ENCODE peak calls at places on chromosomes 12 and 14, in four cellular contexts. R is SK-N-SH, O is HepG2, Y is K562. A is an unnamed sample.

GRCh38 chr14:64879635-64880381 is at the start of gene SPTB:
- DNase-seq in R (peak; percentile 80), O (no peak), Y (peak; percentile 91), A (peak; percentile 59)

GRCh38 chr12:111767362-111768158 is 827 bp downstream of the ALDH2 start:
- DNase-seq in R (peak; percentile 54), O (peak; percentile 31), Y (no peak), A (peak; percentile 47)

GRCh38 chr12:1083086-1083887 is 92.3 kb downstream of the ERC1 start:
- DNase-seq in R (peak; percentile 41), O (no peak), Y (no peak), A (no peak)

GRCh38 chr14:20781805-20782204 is 737 bp downstream of the RNASE6 start:
- DNase-seq in R (no peak), O (no peak), Y (no peak), A (no peak)

GRCh38 chr12:131592972-131593371 is 117.9 kb upstream of the SFSWAP start:
- DNase-seq in R (no peak), O (no peak), Y (no peak), A (no peak)

GRCh38 chr14:76827696-76828301 is 1.6 kb downstream of the LRRC74A start:
- DNase-seq in R (no peak), O (no peak), Y (no peak), A (no peak)

GRCh38 chr12:25386823-25387134 is 136.1 kb upstream of the KRAS start:
- DNase-seq in R (peak; percentile 36), O (no peak), Y (no peak), A (no peak)

GRCh38 chr12:111741235-111741812 is 25.4 kb upstream of the ALDH2 start:
- DNase-seq in R (peak; percentile 55), O (no peak), Y (peak; percentile 69), A (no peak)

GRCh38 chr14:46051801-46052200 is 599.8 kb downstream of the RPL10L start:
- DNase-seq in R (no peak), O (no peak), Y (no peak), A (no peak)

GRCh38 chr12:93857279-93857894 is 180.2 kb downstream of the CRADD start:
- DNase-seq in R (no peak), O (no peak), Y (no peak), A (no peak)

GRCh38 chr12:114812858-114813761 is 129.1 kb upstream of the TBX3 start:
- DNase-seq in R (no peak), O (peak; percentile 75), Y (no peak), A (no peak)
- TF ChIP-seq FOXJ3 in R (no peak), O (no peak), Y (no peak), A (no peak)

GRCh38 chr12:107749094-107749493 is 11.8 kb downstream of the PRDM4 start:
- DNase-seq in R (no peak), O (no peak), Y (no peak), A (no peak)
- TF ChIP-seq FOXJ3 in R (no peak), O (no peak), Y (no peak), A (no peak)

GRCh38 chr12:71014180-71014785 is 93.7 kb upstream of the PTPRR start:
- DNase-seq in R (peak; percentile 4), O (peak; percentile 5), Y (no peak), A (no peak)
- TF ChIP-seq FOXJ3 in R (no peak), O (no peak), Y (no peak), A (no peak)

DNA sequence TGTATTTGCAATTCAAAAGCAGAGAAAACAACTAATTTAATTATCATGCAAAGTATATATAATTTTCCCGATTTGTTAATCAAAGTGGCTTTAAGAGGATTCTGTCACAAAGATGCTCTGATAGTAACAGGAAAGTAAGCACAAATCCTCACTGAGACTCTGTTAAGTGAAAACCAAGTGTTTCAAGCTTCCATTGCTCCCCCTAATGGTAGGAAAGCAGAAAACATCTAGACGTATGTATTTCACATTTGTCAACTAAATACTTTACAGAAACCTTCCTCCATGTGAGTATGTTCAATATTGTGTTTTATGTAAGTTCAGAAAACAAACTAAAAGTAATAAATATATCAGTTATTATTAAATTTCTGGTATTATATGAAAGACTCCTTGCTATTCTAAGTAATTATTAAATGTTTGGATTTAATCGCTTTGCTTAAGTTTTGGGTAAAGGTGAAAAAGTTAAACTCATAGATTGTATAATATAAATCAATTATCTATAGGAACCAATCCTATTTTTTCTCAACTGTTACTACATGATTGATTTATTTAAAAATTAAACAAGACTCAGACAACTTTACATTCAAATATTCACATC is 1.5 kb upstream of the NTS start:
- DNase-seq in R (peak; percentile 24), O (peak; percentile 47), Y (no peak), A (no peak)
- TF ChIP-seq FOXJ3 in R (no peak), O (no peak), Y (no peak), A (no peak)

GRCh38 chr12:9750276-9751203 is 10.2 kb downstream of the CD69 start:
- DNase-seq in R (peak; percentile 67), O (peak; percentile 47), Y (peak; percentile 66), A (no peak)

GRCh38 chr12:9741726-9742125 is 8.8 kb upstream of the CLECL1 start:
- DNase-seq in R (no peak), O (no peak), Y (no peak), A (no peak)

GRCh38 chr12:9740109-9740750 is 7.3 kb upstream of the CLECL1 start:
- DNase-seq in R (no peak), O (no peak), Y (no peak), A (no peak)

GRCh38 chr12:9742665-9743064 is 9.8 kb upstream of the CLECL1 start:
- DNase-seq in R (no peak), O (no peak), Y (no peak), A (no peak)

DNA sequence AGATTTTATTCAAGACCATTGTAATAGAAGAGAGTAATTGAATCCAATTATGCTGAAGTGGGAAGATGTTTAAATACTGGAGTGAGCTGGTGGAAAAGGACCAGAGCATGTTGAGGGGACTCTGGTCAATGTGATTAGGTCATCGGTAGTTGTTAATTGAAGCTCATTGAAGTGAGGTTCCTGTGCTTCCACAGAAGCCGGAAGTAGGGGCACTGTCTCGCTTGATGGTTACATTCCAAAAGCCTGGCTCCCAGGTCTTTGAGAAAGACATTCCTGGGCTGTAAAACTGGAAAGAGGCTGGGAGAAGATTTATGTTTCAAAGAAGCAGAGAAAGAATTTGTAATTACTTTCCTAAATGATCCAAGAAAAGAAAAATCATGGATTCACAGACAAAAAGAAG is 12.3 kb upstream of the CLECL1 start:
- DNase-seq in R (no peak), O (no peak), Y (no peak), A (no peak)
- TF ChIP-seq FOXJ3 in R (no peak), O (no peak), Y (no peak), A (no peak)

GRCh38 chr14:23513005-23513412 is 38.6 kb downstream of the ZFHX2 start:
- DNase-seq in R (peak; percentile 74), O (no peak), Y (no peak), A (no peak)
- TF ChIP-seq FOXJ3 in R (no peak), O (no peak), Y (no peak), A (no peak)

GRCh38 chr12:109725321-109726105 is 11.9 kb downstream of the FAM222A start:
- DNase-seq in R (peak; percentile 17), O (no peak), Y (no peak), A (no peak)

GRCh38 chr12:109727746-109728726 is 14.4 kb downstream of the FAM222A start:
- DNase-seq in R (peak; percentile 19), O (no peak), Y (no peak), A (no peak)

GRCh38 chr12:109726106-109726497 is 12.5 kb downstream of the FAM222A start:
- DNase-seq in R (peak; percentile 19), O (no peak), Y (no peak), A (no peak)

GRCh38 chr12:109726511-109727038 is 12.9 kb downstream of the FAM222A start:
- DNase-seq in R (peak; percentile 15), O (no peak), Y (no peak), A (no peak)

DNA sequence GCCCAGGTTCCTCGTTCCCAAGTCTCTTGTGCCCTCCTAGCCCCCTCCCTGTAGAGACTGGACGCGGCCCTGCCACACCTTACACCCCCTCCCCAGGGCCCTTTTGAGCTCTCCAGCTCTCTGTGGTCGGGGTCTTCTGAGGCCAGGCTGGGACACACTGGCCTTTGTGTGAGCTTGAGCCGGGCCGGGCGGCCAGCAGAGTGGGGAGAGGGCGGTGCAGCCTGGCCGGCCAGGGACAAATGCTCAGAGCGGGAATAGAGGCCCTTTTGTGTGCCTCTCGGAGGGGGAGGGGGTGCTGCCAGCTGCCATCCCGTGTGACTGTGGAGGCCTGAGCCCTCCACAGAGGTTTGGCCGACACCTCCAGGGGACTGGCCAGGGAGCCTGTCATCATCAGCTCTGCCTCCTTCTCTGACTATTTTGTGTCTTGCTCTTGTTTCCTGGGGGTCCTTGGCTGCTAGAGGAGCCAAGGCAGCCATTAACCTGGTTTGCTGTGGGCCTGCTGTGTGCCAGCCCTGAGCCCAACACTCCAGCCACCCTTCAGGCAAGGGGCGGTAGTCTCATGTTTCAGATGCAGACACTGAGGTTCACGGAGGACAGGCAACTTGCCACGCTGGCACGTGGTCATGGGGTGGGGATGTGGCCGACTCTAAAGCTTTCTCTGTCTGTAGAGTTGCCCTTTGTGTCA is 13.6 kb downstream of the FAM222A start:
- DNase-seq in R (peak; percentile 36), O (peak; percentile 89), Y (no peak), A (no peak)
- TF ChIP-seq FOXJ3 in R (no peak), O (no peak), Y (no peak), A (no peak)

GRCh38 chr12:129589503-129589902 is 314.3 kb downstream of the TMEM132D start:
- DNase-seq in R (no peak), O (no peak), Y (no peak), A (no peak)

GRCh38 chr12:129594098-129594497 is 309.7 kb downstream of the TMEM132D start:
- DNase-seq in R (no peak), O (no peak), Y (no peak), A (no peak)
- TF ChIP-seq FOXJ3 in R (no peak), O (no peak), Y (no peak), A (no peak)

GRCh38 chr14:95577067-95577800 is 42.4 kb downstream of the GLRX5 start:
- DNase-seq in R (no peak), O (no peak), Y (no peak), A (no peak)
- TF ChIP-seq FOXJ3 in R (no peak), O (no peak), Y (no peak), A (no peak)